ENCODE peak calls at places on chromosomes 16 and 17, in ten cellular contexts. U is lung; X is nephron progenitor cell; V is H1; H is AG04450; W is AG10803; T is CD8-positive, alpha-beta T cell; G is ovary; P is endothelial cell of umbilical vein; D is GM20000. J is an unnamed sample.

GRCh38 chr17:31908386-31908785 is 6.9 kb upstream of the UTP6 start:
- DNase-seq in U (no peak), X (no peak), V (no peak), H (no peak), W (no peak), T (no peak), G (no peak), P (no peak), D (no peak), J (no peak)

GRCh38 chr17:9215465-9215864 is 194.2 kb downstream of the NTN1 start:
- DNase-seq in U (no peak), X (no peak), V (no peak), H (no peak), W (no peak), T (no peak), G (no peak), P (no peak), D (no peak), J (no peak)

GRCh38 chr16:13402601-13403000 is 501.2 kb downstream of the SHISA9 start:
- DNase-seq in U (no peak), X (no peak), V (no peak), H (no peak), W (no peak), T (no peak), G (no peak), P (no peak), D (no peak), J (no peak)

GRCh38 chr17:70144260-70144846 is 25.0 kb upstream of the KCNJ2 start:
- DNase-seq in U (no peak), X (no peak), V (no peak), H (no peak), W (peak), T (no peak), G (no peak), P (peak), D (no peak), J (no peak)

GRCh38 chr16:84603115-84603816 is 14.6 kb downstream of the COTL1 start:
- DNase-seq in U (peak), X (no peak), V (no peak), H (peak), W (peak), T (no peak), G (peak), P (peak), D (no peak), J (no peak)

GRCh38 chr17:59668816-59669215 is 38.4 kb downstream of the PTRH2 start:
- DNase-seq in U (no peak), X (no peak), V (no peak), H (peak), W (peak), T (no peak), G (no peak), P (peak), D (no peak), J (no peak)

GRCh38 chr17:63534078-63534570 is 11.0 kb downstream of the KCNH6 start:
- DNase-seq in U (no peak), X (no peak), V (no peak), H (no peak), W (no peak), T (no peak), G (no peak), P (no peak), D (no peak), J (no peak)

GRCh38 chr17:5526821-5527598 is 40.6 kb downstream of the MIS12 start:
- DNase-seq in U (no peak), X (peak), V (no peak), H (peak), W (peak), T (no peak), G (no peak), P (peak), D (peak), J (peak)

GRCh38 chr16:30660424-30661251 is 2.4 kb downstream of the FBRS start:
- DNase-seq in U (no peak), X (no peak), V (no peak), H (no peak), W (no peak), T (peak), G (peak), P (peak), D (peak), J (peak)

GRCh38 chr17:69967910-69968411 is 107.1 kb upstream of the KCNJ16 start:
- DNase-seq in U (no peak), X (no peak), V (no peak), H (peak), W (peak), T (no peak), G (no peak), P (peak), D (no peak), J (no peak)

GRCh38 chr16:72844225-72844920 is 203.6 kb downstream of the ZFHX3 start:
- DNase-seq in U (no peak), X (no peak), V (no peak), H (no peak), W (no peak), T (no peak), G (no peak), P (peak), D (peak), J (peak)

GRCh38 chr17:31803494-31804213 is 55.4 kb downstream of the COPRS start:
- DNase-seq in U (no peak), X (no peak), V (no peak), H (no peak), W (no peak), T (no peak), G (no peak), P (no peak), D (no peak), J (no peak)

GRCh38 chr17:19753049-19753444 is 4.9 kb upstream of the ALDH3A1 start:
- DNase-seq in U (peak), X (no peak), V (no peak), H (no peak), W (peak), T (no peak), G (no peak), P (peak), D (no peak), J (no peak)

GRCh38 chr16:85657267-85657650 is 31.5 kb downstream of the GINS2 start:
- DNase-seq in U (no peak), X (no peak), V (no peak), H (no peak), W (no peak), T (no peak), G (peak), P (no peak), D (no peak), J (no peak)

GRCh38 chr17:77329741-77330531 is 189.2 kb downstream of the SEC14L1 start:
- DNase-seq in U (peak), X (no peak), V (no peak), H (no peak), W (no peak), T (no peak), G (peak), P (no peak), D (no peak), J (no peak)

GRCh38 chr16:17470002-17470870 is 524 bp downstream of the XYLT1 start:
- DNase-seq in U (no peak), X (peak), V (no peak), H (no peak), W (no peak), T (no peak), G (peak), P (no peak), D (peak), J (peak)

GRCh38 chr17:7019839-7020519 is 2.9 kb upstream of the BCL6B start:
- DNase-seq in U (no peak), X (peak), V (no peak), H (no peak), W (peak), T (no peak), G (peak), P (peak), D (no peak), J (no peak)

GRCh38 chr17:10021239-10021638 is 116.2 kb upstream of the RCVRN start:
- DNase-seq in U (peak), X (peak), V (no peak), H (no peak), W (peak), T (no peak), G (no peak), P (no peak), D (no peak), J (no peak)

GRCh38 chr17:79808763-79809529 is 12.1 kb upstream of the CBX8 start:
- DNase-seq in U (peak), X (no peak), V (no peak), H (no peak), W (no peak), T (no peak), G (no peak), P (no peak), D (peak), J (no peak)

GRCh38 chr16:49587511-49587910 is 213.9 kb downstream of the C16orf78 start:
- DNase-seq in U (no peak), X (no peak), V (no peak), H (no peak), W (no peak), T (no peak), G (no peak), P (no peak), D (no peak), J (no peak)

GRCh38 chr17:33120103-33120502 is 128.5 kb downstream of the SPACA3 start:
- DNase-seq in U (no peak), X (no peak), V (no peak), H (no peak), W (no peak), T (no peak), G (no peak), P (no peak), D (no peak), J (no peak)

GRCh38 chr17:70134042-70134441 is 35.3 kb upstream of the KCNJ2 start:
- DNase-seq in U (no peak), X (no peak), V (no peak), H (no peak), W (no peak), T (no peak), G (no peak), P (no peak), D (no peak), J (no peak)

GRCh38 chr17:3506054-3506453 is 30.3 kb downstream of the ASPA start:
- DNase-seq in U (no peak), X (no peak), V (no peak), H (no peak), W (no peak), T (no peak), G (no peak), P (no peak), D (no peak), J (no peak)

GRCh38 chr16:47777191-47777590 is 316.1 kb downstream of the PHKB start:
- DNase-seq in U (no peak), X (no peak), V (no peak), H (no peak), W (peak), T (no peak), G (no peak), P (no peak), D (no peak), J (no peak)

GRCh38 chr16:68263559-68264127 is 683 bp upstream of the SLC7A6 start:
- DNase-seq in U (no peak), X (no peak), V (no peak), H (no peak), W (no peak), T (no peak), G (no peak), P (no peak), D (no peak), J (no peak)

GRCh38 chr17:31093866-31094599 is 744 bp upstream of the NF1 start:
- DNase-seq in U (no peak), X (no peak), V (no peak), H (no peak), W (no peak), T (no peak), G (no peak), P (peak), D (no peak), J (no peak)

GRCh38 chr17:68036304-68037147 is 991 bp downstream of the KPNA2 start:
- DNase-seq in U (no peak), X (no peak), V (no peak), H (no peak), W (peak), T (no peak), G (no peak), P (no peak), D (no peak), J (no peak)

GRCh38 chr16:89909777-89910716 is 8.6 kb upstream of the MC1R start:
- DNase-seq in U (peak), X (peak), V (no peak), H (no peak), W (peak), T (peak), G (peak), P (peak), D (peak), J (peak)

GRCh38 chr17:40963838-40964237 is 2.9 kb downstream of the KRT39 start:
- DNase-seq in U (no peak), X (no peak), V (no peak), H (no peak), W (no peak), T (no peak), G (no peak), P (peak), D (peak), J (peak)

GRCh38 chr17:81156866-81157805 is 8.2 kb upstream of the PVALEF start:
- DNase-seq in U (no peak), X (no peak), V (no peak), H (no peak), W (no peak), T (no peak), G (no peak), P (no peak), D (no peak), J (no peak)

GRCh38 chr17:44354582-44355309 is 8.9 kb downstream of the FAM171A2 start:
- DNase-seq in U (no peak), X (peak), V (no peak), H (no peak), W (no peak), T (peak), G (peak), P (no peak), D (peak), J (peak)

GRCh38 chr16:85220125-85220839 is 108.0 kb upstream of the CIBAR2 start:
- DNase-seq in U (peak), X (peak), V (no peak), H (peak), W (peak), T (no peak), G (peak), P (peak), D (no peak), J (no peak)

GRCh38 chr17:78239489-78239931 is 8.1 kb downstream of the TMEM235 start:
- DNase-seq in U (no peak), X (no peak), V (no peak), H (no peak), W (no peak), T (no peak), G (no peak), P (no peak), D (no peak), J (no peak)

GRCh38 chr17:63601439-63602371 is 1.0 kb downstream of the TACO1 start:
- DNase-seq in U (no peak), X (no peak), V (no peak), H (no peak), W (peak), T (no peak), G (no peak), P (peak), D (no peak), J (no peak)

GRCh38 chr16:15765880-15766279 is 90.9 kb downstream of the MYH11 start:
- DNase-seq in U (no peak), X (peak), V (no peak), H (no peak), W (peak), T (no peak), G (no peak), P (peak), D (peak), J (peak)

GRCh38 chr16:17474037-17474436 is 3.3 kb upstream of the XYLT1 start:
- DNase-seq in U (no peak), X (no peak), V (no peak), H (no peak), W (no peak), T (no peak), G (peak), P (no peak), D (no peak), J (no peak)

GRCh38 chr16:66025751-66026150 is 340.7 kb upstream of the CDH5 start:
- DNase-seq in U (no peak), X (no peak), V (no peak), H (no peak), W (no peak), T (no peak), G (no peak), P (no peak), D (no peak), J (no peak)

GRCh38 chr16:66030036-66030435 is 336.5 kb upstream of the CDH5 start:
- DNase-seq in U (no peak), X (no peak), V (no peak), H (peak), W (peak), T (no peak), G (peak), P (no peak), D (no peak), J (no peak)

GRCh38 chr16:66028505-66029216 is 337.8 kb upstream of the CDH5 start:
- DNase-seq in U (no peak), X (no peak), V (no peak), H (peak), W (peak), T (no peak), G (no peak), P (no peak), D (no peak), J (no peak)

GRCh38 chr16:66026931-66027330 is 339.6 kb upstream of the CDH5 start:
- DNase-seq in U (no peak), X (no peak), V (no peak), H (no peak), W (no peak), T (no peak), G (no peak), P (no peak), D (no peak), J (no peak)

GRCh38 chr16:66026211-66026610 is 340.3 kb upstream of the CDH5 start:
- DNase-seq in U (no peak), X (peak), V (peak), H (no peak), W (peak), T (no peak), G (no peak), P (no peak), D (no peak), J (no peak)
- TF ChIP-seq CTCF in U (no peak), X (peak), V (peak), H (peak), W (peak), T (no peak), G (no peak), P (no peak), D (no peak), J (no peak)

DNA sequence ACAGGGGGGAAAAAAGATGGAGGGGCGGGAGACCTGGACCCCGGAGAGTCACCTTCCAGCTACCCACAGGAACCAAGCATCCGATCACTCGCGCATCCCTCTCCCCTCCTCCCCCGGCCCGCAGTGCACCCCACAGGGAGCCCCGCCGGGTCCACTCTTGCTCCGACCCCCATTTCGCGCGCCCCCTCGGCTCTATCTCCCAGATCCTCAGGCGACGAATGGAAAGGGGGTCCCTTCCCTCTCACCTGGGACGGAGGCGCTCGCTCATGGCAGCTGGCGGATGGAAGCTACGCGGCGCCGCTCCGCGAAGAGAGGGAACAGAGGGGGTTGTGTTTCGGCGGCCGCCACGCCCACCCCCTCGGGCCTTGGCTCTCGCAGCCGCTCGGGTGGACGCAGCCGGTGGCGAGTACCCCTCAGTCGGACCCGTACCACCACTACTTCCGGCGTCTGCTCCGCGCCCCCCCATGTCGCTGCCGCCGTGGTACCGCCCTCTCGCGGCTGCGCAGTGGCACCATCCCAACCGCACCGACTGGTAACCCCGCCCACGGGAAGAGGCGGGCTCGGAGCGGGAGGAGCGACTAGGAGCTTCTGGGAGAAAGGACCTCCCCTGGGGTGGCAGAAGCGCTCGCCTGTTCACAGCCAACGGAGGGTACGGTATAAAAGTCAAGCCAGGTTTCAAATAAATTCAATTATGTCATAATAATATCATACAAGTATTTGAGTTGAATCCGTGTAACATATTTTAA is 29.7 kb downstream of the CPSF4L start:
- DNase-seq in U (peak), X (peak), V (peak), H (peak), W (peak), T (peak), G (peak), P (peak), D (peak), J (peak)
- TF ChIP-seq CTCF in U (peak), X (no peak), V (peak), H (peak), W (no peak), T (no peak), G (no peak), P (no peak), D (peak), J (no peak)

DNA sequence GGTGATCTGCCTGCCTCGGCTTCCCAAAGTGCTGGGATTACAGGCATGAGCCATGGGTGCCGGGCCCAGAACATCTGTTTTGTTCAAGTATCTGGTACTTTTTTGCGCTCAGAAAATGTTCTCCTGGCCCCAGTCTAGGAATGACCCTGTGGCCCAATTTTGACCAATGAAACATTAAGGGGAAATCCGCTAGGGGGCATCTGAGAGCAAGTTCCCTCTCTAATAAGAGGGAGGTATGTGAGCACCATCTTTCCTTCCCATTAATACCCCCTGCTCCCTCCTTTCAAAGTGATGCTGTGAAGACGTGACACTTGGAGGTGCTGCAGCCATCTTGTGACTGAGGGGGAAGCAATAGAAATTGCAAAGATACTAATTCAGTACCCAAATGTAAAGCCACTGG is 16.5 kb upstream of the CLEC3A start:
- DNase-seq in U (no peak), X (no peak), V (no peak), H (no peak), W (no peak), T (no peak), G (no peak), P (no peak), D (peak), J (peak)
- TF ChIP-seq CTCF in U (no peak), X (no peak), V (peak), H (peak), W (no peak), T (no peak), G (no peak), P (peak), D (peak), J (peak)

GRCh38 chr17:16287563-16288027 is 65.7 kb downstream of the CENPV start:
- DNase-seq in U (no peak), X (no peak), V (no peak), H (peak), W (peak), T (no peak), G (no peak), P (peak), D (peak), J (peak)

GRCh38 chr17:16288860-16289571 is 64.3 kb downstream of the CENPV start:
- DNase-seq in U (no peak), X (no peak), V (no peak), H (no peak), W (no peak), T (no peak), G (no peak), P (no peak), D (no peak), J (no peak)

GRCh38 chr17:16285646-16286008 is 67.6 kb downstream of the CENPV start:
- DNase-seq in U (no peak), X (no peak), V (no peak), H (no peak), W (no peak), T (no peak), G (no peak), P (no peak), D (no peak), J (no peak)

GRCh38 chr17:16286009-16286946 is 67.0 kb downstream of the CENPV start:
- DNase-seq in U (peak), X (peak), V (peak), H (peak), W (peak), T (peak), G (peak), P (peak), D (peak), J (peak)

GRCh38 chr17:16286947-16287562 is 66.2 kb downstream of the CENPV start:
- DNase-seq in U (no peak), X (no peak), V (no peak), H (no peak), W (no peak), T (no peak), G (peak), P (no peak), D (peak), J (peak)
- TF ChIP-seq CTCF in U (no peak), X (no peak), V (peak), H (peak), W (no peak), T (no peak), G (no peak), P (peak), D (peak), J (peak)